ENCODE peak calls at places on chromosomes 4 and X, in four cellular contexts. B, O, Q and A are unnamed samples.

GRCh38 chrX:15873566-15873965 is 19.0 kb upstream of the AP1S2 start:
- DNase-seq in Q (no peak), O (no peak), B (no peak), A (no peak)

GRCh38 chr4:53015681-53016080 is 153.6 kb downstream of the RASL11B start:
- DNase-seq in B (peak), Q (peak), O (no peak), A (no peak)

GRCh38 chr4:6115342-6115741 is 85.0 kb downstream of the JAKMIP1 start:
- DNase-seq in Q (no peak), O (no peak), B (no peak), A (no peak)

GRCh38 chrX:11064851-11065600 is 46.1 kb upstream of the HCCS start:
- DNase-seq in Q (no peak), B (no peak), O (no peak), A (no peak)

GRCh38 chrX:49829016-49829415 is at the start of gene PAGE4:
- DNase-seq in O (no peak), B (peak), Q (peak), A (no peak)

GRCh38 chr4:148852092-148852699 is 410.0 kb upstream of the NR3C2 start:
- DNase-seq in B (no peak), Q (no peak), O (no peak), A (no peak)

GRCh38 chrX:19684265-19684664 is 169.0 kb upstream of the MAP3K15 start:
- DNase-seq in Q (no peak), O (no peak), B (no peak), A (no peak)

GRCh38 chr4:78560296-78560963 is 8.9 kb downstream of the ANXA3 start:
- DNase-seq in B (no peak), Q (peak), O (no peak), A (no peak)

GRCh38 chrX:118727686-118728339 is 407 bp downstream of the IL13RA1 start:
- DNase-seq in O (no peak), B (peak), Q (peak), A (no peak)

GRCh38 chrX:94813541-94813940 is 1139.5 kb downstream of the FAM133A start:
- DNase-seq in Q (no peak), B (no peak), O (no peak), A (no peak)
- TF ChIP-seq CTCF in Q (no peak), B (no peak), O (no peak), A (no peak)

DNA sequence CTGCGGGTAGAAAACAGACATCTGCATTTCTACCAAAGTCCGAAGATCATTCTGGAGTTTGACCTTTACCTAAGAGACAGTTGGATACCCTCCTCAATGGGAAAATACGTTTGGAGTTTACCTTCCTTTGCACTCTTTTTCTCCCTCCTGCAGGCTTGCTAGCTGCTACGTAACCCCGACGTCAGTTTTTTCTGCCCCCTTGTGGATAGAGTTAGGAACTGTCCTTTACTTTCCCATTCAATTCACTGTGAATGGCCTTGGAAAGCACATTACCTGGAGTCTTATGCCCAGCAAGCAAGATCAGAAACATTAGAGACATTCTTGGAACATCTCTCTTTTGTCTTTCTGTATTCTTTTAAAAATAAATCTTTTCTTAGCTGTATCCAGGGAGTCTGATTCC is 250.7 kb downstream of the NAP1L3 start:
- DNase-seq in O (no peak), B (peak), Q (peak), A (peak)
- TF ChIP-seq CTCF in O (no peak), B (peak), Q (peak), A (peak)

GRCh38 chr4:153616005-153616555 is 68.0 kb upstream of the TLR2 start:
- DNase-seq in Q (no peak), O (no peak), B (no peak), A (no peak)

GRCh38 chr4:153610623-153611376 is 73.3 kb upstream of the TLR2 start:
- DNase-seq in Q (no peak), B (no peak), O (no peak), A (no peak)

GRCh38 chr4:153611679-153612078 is 72.4 kb upstream of the TLR2 start:
- DNase-seq in B (no peak), Q (no peak), O (no peak), A (no peak)

GRCh38 chr4:153618831-153619230 is 65.2 kb upstream of the TLR2 start:
- DNase-seq in Q (no peak), O (no peak), B (no peak), A (no peak)

DNA sequence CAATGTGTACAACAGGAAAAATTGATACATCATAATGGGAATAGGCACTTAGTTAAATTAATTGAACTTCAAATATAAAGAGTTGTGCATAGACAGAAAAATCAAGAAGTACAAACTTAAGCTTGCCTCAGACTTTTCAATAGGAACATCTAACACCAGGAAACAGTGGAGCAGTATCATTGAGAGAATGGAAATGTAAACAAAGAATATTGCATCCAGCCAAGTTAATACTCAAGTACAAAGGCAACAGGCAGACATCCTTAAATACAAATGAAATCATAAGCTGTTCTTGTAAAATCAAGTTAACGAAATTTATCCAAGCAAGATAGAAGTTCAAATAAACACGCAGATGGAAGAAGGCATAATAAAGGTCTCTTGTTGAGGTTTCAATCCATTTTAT is 71.2 kb upstream of the TLR2 start:
- DNase-seq in O (no peak), Q (no peak), B (no peak), A (no peak)
- TF ChIP-seq CTCF in O (no peak), Q (no peak), B (no peak), A (no peak)

DNA sequence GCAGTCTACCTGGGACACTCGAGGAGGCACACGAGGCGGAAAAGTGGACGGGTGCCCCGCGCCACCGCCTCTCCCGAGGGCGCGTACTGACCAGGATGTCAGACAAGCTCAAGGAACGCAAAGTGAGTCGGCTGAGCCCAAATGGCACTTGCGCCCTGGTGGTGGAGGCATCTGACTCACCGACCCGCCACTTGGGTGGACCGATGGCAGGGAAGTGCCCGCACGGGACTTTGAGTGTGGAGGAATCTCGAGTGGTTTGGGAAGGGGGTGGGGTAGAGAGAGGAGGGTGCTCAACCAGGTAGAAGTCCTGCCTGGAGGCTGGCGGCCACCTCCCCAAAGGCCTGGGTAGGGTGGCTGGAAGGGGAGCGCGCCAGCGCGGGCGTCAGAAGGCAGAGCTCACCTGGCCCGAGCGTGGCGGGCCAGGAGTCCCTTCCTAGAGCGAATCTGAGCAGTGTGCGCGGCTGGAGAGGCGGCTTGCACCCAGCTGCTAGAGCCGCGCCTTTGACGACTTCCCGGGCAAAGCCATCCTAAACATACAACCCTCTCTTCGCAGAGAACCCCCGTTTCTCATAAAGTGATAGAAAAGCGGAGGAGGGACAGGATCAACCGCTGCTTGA is 652 bp downstream of the HELT start:
- DNase-seq in O (no peak), B (no peak), Q (peak), A (no peak)
- TF ChIP-seq CTCF in O (no peak), B (no peak), Q (no peak), A (no peak)

DNA sequence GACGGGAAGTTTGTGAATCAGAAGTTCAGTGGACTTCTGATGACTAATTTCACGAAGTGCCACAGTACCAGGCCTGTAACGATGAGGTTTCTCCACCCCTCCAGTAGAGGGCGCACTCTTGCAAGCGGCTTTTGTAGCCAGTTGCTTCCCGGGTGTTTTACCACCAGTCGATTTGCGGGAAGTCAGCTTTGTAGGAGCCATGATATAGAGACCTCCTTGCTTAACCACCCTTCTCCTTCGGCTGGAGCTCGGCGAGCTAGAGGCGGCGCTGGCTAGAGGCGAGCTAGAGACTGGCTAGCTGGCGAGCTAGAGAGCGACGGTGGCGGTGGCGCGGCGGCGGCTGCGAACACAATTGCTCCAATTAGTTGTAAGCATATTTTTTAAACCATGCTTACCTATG is 72.0 kb downstream of the IL1RAPL1 start:
- DNase-seq in O (no peak), B (peak), Q (peak), A (no peak)
- TF ChIP-seq CTCF in O (no peak), B (peak), Q (no peak), A (peak)